ENCODE peak calls at places on chromosomes 12 and 14, in five cellular contexts. K is dorsolateral prefrontal cortex, J is AG04449, C is A549, T is right atrium auricular region. Q is an unnamed sample.
A peak's percentile ranks its signal among the peaks of the same experiment; 100 is the strongest.

GRCh38 chr12:84950971-84951546 is 38.5 kb upstream of the SLC6A15 start:
- DNase-seq in T (no peak), K (no peak), C (no peak), J (no peak), Q (no peak)

GRCh38 chr12:50533203-50533584 is 28.4 kb downstream of the DIP2B start:
- DNase-seq in T (no peak), C (peak; percentile 25), K (no peak), J (no peak), Q (no peak)

GRCh38 chr14:70148911-70149675 is 39.7 kb downstream of the SLC8A3 start:
- DNase-seq in K (no peak), T (no peak), J (no peak), C (no peak), Q (no peak)

GRCh38 chr14:23694085-23694975 is 58.2 kb downstream of the DHRS2 start:
- DNase-seq in C (peak; percentile 5), T (no peak), K (no peak), J (no peak), Q (no peak)

GRCh38 chr12:18897816-18898215 is 159.9 kb downstream of the CAPZA3 start:
- DNase-seq in J (no peak), T (no peak), K (no peak), C (no peak), Q (no peak)

GRCh38 chr12:125533434-125534029 is 468.3 kb downstream of the AACS start:
- DNase-seq in J (no peak), T (no peak), K (peak; percentile 79), C (peak; percentile 33), Q (peak; percentile 81)

GRCh38 chr12:108814462-108815211 is 42.7 kb downstream of the SSH1 start:
- DNase-seq in T (no peak), C (no peak), K (no peak), J (no peak), Q (no peak)

GRCh38 chr12:122730215-122731014 is at the start of gene HCAR1:
- DNase-seq in K (no peak), T (no peak), C (no peak), J (no peak), Q (no peak)

GRCh38 chr14:54712371-54712998 is 145.6 kb downstream of the SAMD4A start:
- DNase-seq in C (no peak), T (no peak), K (no peak), J (no peak), Q (no peak)

GRCh38 chr14:55976219-55976618 is 142.0 kb upstream of the PELI2 start:
- DNase-seq in T (no peak), K (no peak), C (no peak), J (no peak), Q (no peak)

GRCh38 chr14:94139421-94139820 is 10.0 kb upstream of the IFI27L2 start:
- DNase-seq in K (no peak), C (no peak), T (peak; percentile 43), J (no peak), Q (no peak)

GRCh38 chr14:93957333-93957710 is 19.0 kb downstream of the ASB2 start:
- DNase-seq in K (no peak), T (no peak), J (no peak), C (no peak), Q (no peak)

GRCh38 chr14:51869426-51870113 is 9.2 kb downstream of the GNG2 start:
- DNase-seq in T (no peak), K (no peak), C (no peak), J (no peak), Q (no peak)

GRCh38 chr12:109294286-109294796 is 14.7 kb downstream of the FOXN4 start:
- DNase-seq in C (no peak), K (no peak), J (no peak), T (no peak), Q (no peak)

GRCh38 chr14:32408018-32408417 is 78.9 kb downstream of the AKAP6 start:
- DNase-seq in C (no peak), K (peak; percentile 67), T (no peak), J (no peak), Q (no peak)

GRCh38 chr14:55964081-55964480 is 154.1 kb upstream of the PELI2 start:
- DNase-seq in T (no peak), J (no peak), K (no peak), C (no peak), Q (no peak)

GRCh38 chr14:98498019-98498885 is 773.7 kb downstream of the BCL11B start:
- DNase-seq in T (no peak), J (no peak), K (no peak), C (no peak), Q (no peak)

GRCh38 chr12:115998789-115999478 is 278.6 kb downstream of the MED13L start:
- DNase-seq in J (no peak), K (no peak), T (no peak), C (no peak), Q (no peak)

GRCh38 chr14:66069830-66070541 is 416.2 kb upstream of the CCDC196 start:
- DNase-seq in T (no peak), K (no peak), J (no peak), C (no peak), Q (no peak)

GRCh38 chr12:29741342-29742241 is 42.1 kb downstream of the TMTC1 start:
- DNase-seq in J (no peak), K (no peak), T (no peak), C (no peak), Q (no peak)

GRCh38 chr14:28770574-28770973 is 4.0 kb downstream of the FOXG1 start:
- DNase-seq in K (no peak), J (no peak), C (no peak), T (no peak), Q (no peak)

GRCh38 chr14:57403521-57403864 is 13.1 kb downstream of the NAA30 start:
- DNase-seq in K (no peak), C (no peak), J (no peak), T (no peak), Q (no peak)

GRCh38 chr12:27906127-27906500 is 66.4 kb downstream of the PTHLH start:
- DNase-seq in T (no peak), J (no peak), K (no peak), C (peak; percentile 19), Q (no peak)

GRCh38 chr14:80310950-80311349 is 99.6 kb upstream of the DIO2 start:
- DNase-seq in K (no peak), J (no peak), T (no peak), C (no peak), Q (no peak)

GRCh38 chr12:15278816-15279658 is 43.3 kb upstream of the PTPRO start:
- DNase-seq in J (no peak), T (peak; percentile 77), C (no peak), K (no peak), Q (no peak)

GRCh38 chr12:130385193-130385592 is 47.5 kb downstream of the PIWIL1 start:
- DNase-seq in C (no peak), J (no peak), T (no peak), K (no peak), Q (no peak)

GRCh38 chr14:74909911-74910310 is 13.1 kb downstream of the RPS6KL1 start:
- DNase-seq in K (no peak), J (no peak), C (no peak), T (no peak), Q (no peak)

DNA sequence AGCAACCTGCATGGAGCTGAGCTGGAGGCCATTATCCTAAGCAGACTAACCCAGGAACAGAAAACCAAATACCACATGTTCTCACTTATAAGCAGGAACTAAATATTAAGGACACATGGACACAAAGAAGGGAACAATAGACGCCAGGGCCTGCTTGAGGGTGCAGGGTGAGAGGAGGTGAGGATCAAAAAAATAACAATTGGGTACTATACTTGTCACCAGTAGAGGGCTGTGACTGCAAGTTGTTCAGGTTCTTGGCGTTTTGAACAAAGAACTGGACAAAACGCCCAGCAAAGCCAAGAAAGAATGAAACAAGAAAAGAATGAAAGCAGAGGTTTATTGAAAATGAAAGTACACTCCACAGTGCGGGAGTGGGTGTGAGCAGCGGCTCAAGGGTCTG is 208.5 kb upstream of the NEDD1 start:
- DNase-seq in J (no peak), K (no peak), T (no peak), C (peak; percentile 44), Q (no peak)
- TF ChIP-seq CTCF in J (no peak), K (no peak), T (no peak), C (peak; percentile 29), Q (no peak)

DNA sequence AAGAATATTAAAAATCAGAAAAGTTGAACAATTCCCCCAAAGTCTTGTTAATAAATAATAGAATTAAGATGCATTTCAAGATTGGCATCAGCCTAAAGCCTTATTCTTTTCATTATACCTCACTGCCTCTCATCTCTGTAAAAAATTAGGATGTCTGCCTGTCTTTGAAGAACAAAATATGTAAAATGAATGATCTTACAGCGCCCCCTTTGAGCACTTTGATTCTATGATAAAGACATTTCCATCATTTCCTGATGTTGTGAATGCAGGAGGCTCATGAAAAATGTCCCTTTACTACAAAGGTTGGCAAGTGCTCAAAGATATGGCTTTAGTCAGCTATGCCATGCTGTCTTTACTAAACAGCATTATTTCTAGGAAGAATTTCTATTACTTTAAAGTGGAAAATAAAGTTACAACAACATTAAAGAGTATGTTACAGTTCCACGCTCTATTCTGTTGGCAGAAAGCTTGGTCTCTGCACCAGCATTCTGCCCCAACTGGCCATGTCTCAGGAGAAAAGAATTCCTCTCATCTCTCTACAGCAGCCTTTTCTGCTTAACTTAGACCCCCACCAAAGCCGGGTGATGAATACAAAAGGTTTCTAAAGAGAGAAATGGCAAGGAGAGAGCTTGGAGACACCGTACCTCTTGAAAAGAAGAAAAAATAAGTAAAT is 95.1 kb downstream of the LLPH start:
- DNase-seq in T (no peak), K (no peak), C (peak; percentile 66), J (no peak), Q (peak; percentile 22)
- TF ChIP-seq CTCF in T (no peak), K (no peak), C (peak; percentile 55), J (peak; percentile 35), Q (peak; percentile 58)

DNA sequence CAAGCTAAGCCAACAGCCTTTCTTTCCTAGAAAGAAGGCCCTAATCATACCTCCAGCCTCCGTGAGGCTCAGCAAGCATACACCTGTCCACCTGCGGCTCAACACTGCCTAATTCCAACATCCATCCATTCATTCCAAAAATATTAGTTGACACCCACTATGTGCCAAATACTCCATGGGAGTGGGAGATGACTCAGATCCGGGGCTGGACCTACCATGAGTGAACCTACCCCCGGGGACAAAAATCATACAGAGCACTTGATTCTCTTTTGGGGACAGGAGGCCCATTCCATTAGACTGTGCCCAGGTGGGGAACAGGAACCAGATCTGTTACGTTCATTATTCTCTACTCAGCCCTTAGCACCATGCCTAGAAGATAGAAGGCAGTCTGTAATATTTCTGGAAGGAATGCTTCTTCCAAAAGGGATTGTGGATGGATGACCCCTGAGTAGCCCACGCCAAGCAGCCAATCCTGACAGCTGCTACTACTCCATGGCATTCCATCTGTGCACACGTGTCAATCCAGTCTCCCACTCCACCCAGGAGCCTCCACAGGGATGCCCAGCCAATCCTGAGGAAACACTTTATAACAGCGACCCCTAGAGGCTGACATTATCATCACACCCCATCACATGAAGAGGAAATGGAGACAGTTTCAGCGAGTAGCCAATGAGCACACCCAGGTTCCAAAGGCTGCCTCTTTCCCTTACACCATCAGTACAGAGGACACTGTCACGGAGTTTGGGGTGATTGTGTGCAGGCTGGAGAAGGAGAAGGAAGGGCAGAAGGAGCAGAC is 170.7 kb downstream of the ESRRB start:
- DNase-seq in T (no peak), K (no peak), C (peak; percentile 50), J (no peak), Q (peak; percentile 43)
- TF ChIP-seq CTCF in T (no peak), K (peak; percentile 22), C (peak; percentile 31), J (peak; percentile 12), Q (peak; percentile 73)

GRCh38 chr12:82210882-82211281 is 147.3 kb downstream of the CCDC59 start:
- DNase-seq in C (no peak), K (no peak), J (no peak), T (no peak), Q (no peak)
- TF ChIP-seq CTCF in C (no peak), K (no peak), J (no peak), T (no peak), Q (no peak)

GRCh38 chr14:46646796-46647195 is 4.8 kb downstream of the RPL10L start:
- DNase-seq in J (no peak), K (no peak), C (no peak), T (no peak), Q (no peak)

GRCh38 chr14:46653031-46653775 is 1.6 kb upstream of the RPL10L start:
- DNase-seq in J (no peak), T (no peak), K (no peak), C (no peak), Q (no peak)

GRCh38 chr14:46651526-46652144 is at the start of gene RPL10L:
- DNase-seq in J (no peak), K (no peak), T (no peak), C (peak; percentile 23), Q (no peak)
- TF ChIP-seq CTCF in J (no peak), K (no peak), T (no peak), C (no peak), Q (peak; percentile 30)